ENCODE peak calls at places on chromosomes 4 and X, in four cellular contexts. T is NCI-H1436, K is GM04504, C is BE2C. A is an unnamed sample.

GRCh38 chr4:27006646-27007045 is 146.0 kb downstream of the STIM2 start:
- DNase-seq in C (no peak), T (no peak), K (no peak), A (no peak)

GRCh38 chrX:39519213-39519544 is 578.6 kb downstream of the BCOR start:
- DNase-seq in C (peak), K (no peak), T (peak), A (no peak)

GRCh38 chr4:183035726-183036415 is 63.2 kb upstream of the WWC2 start:
- DNase-seq in T (no peak), C (no peak), K (no peak), A (no peak)

GRCh38 chr4:93396274-93396673 is 432.3 kb upstream of the ATOH1 start:
- DNase-seq in K (no peak), C (no peak), T (no peak), A (peak)

GRCh38 chr4:31228068-31228467 is 507.9 kb downstream of the PCDH7 start:
- DNase-seq in T (no peak), K (no peak), C (no peak), A (no peak)

GRCh38 chrX:71282514-71283408 is 674 bp upstream of the NONO start:
- DNase-seq in K (peak), T (peak), C (no peak), A (no peak)

GRCh38 chrX:116278819-116279218 is 108.3 kb downstream of the AGTR2 start:
- DNase-seq in C (no peak), K (no peak), T (no peak), A (no peak)

GRCh38 chr4:147732516-147733193 is 767 bp downstream of the ARHGAP10 start:
- DNase-seq in T (no peak), K (no peak), C (peak), A (no peak)

GRCh38 chrX:76253432-76253831 is 80.6 kb downstream of the PBDC1 start:
- DNase-seq in C (peak), K (peak), T (peak), A (peak)

GRCh38 chr4:115529126-115529525 is 415.7 kb upstream of the NDST4 start:
- DNase-seq in C (no peak), K (no peak), T (no peak), A (no peak)

GRCh38 chr4:86442881-86443280 is 83.0 kb upstream of the MAPK10 start:
- DNase-seq in K (no peak), C (no peak), T (no peak), A (no peak)

GRCh38 chr4:88283661-88284377 is 542 bp downstream of the PPM1K start:
- DNase-seq in C (peak), K (no peak), T (no peak), A (no peak)

GRCh38 chr4:57832083-57832482 is 721.9 kb upstream of the IGFBP7 start:
- DNase-seq in C (no peak), T (no peak), K (no peak), A (no peak)

GRCh38 chr4:174763454-174764104 is 65.5 kb downstream of the GLRA3 start:
- DNase-seq in K (no peak), T (no peak), C (no peak), A (no peak)

GRCh38 chr4:28788929-28789490 is 1928.4 kb downstream of the STIM2 start:
- DNase-seq in C (no peak), K (no peak), T (no peak), A (no peak)

GRCh38 chr4:28228575-28228974 is 1367.9 kb downstream of the STIM2 start:
- DNase-seq in C (no peak), T (no peak), K (no peak), A (peak)

A was measured in AG09319.